ENCODE peak calls at places on chromosome 9, in eight cellular contexts. One of them, this sample, is unnamed. For H3K27me3 and H3K4me1, the result is how much of the 10 kb centered on the place peaks cover.

GRCh38 chr9:21853414-21853813 is 51.0 kb downstream of the MTAP start:
- DNase-seq in tibial artery: no peak
- DNase-seq in SK-N-SH: no peak
- DNase-seq in Peyer's patch: peak
- DNase-seq in Panc1: no peak
- DNase-seq in CD8-positive, alpha-beta T cell: no peak
- DNase-seq in H9: no peak
- DNase-seq in PC-3: peak
- DNase-seq in this sample: no peak

GRCh38 chr9:76341616-76342015 is 52.6 kb downstream of the RFK start:
- DNase-seq in SK-N-SH: no peak
- DNase-seq in CD8-positive, alpha-beta T cell: no peak
- DNase-seq in tibial artery: no peak
- DNase-seq in PC-3: no peak
- DNase-seq in H9: no peak
- DNase-seq in Peyer's patch: no peak
- DNase-seq in Panc1: no peak
- DNase-seq in this sample: no peak

GRCh38 chr9:11204521-11204920 is 591.7 kb upstream of the PTPRD start:
- DNase-seq in tibial artery: no peak
- DNase-seq in Peyer's patch: no peak
- DNase-seq in SK-N-SH: no peak
- DNase-seq in PC-3: peak
- DNase-seq in Panc1: no peak
- DNase-seq in CD8-positive, alpha-beta T cell: no peak
- DNase-seq in H9: no peak
- DNase-seq in this sample: no peak

GRCh38 chr9:76761448-76761847 is 2.8 kb upstream of the PCA3 start:
- DNase-seq in Peyer's patch: no peak
- DNase-seq in SK-N-SH: no peak
- DNase-seq in Panc1: no peak
- DNase-seq in CD8-positive, alpha-beta T cell: no peak
- DNase-seq in tibial artery: no peak
- DNase-seq in H9: no peak
- DNase-seq in PC-3: peak
- DNase-seq in this sample: no peak

GRCh38 chr9:123426406-123426805 is 70.4 kb downstream of the CRB2 start:
- DNase-seq in PC-3: no peak
- DNase-seq in H9: peak
- DNase-seq in Peyer's patch: peak
- DNase-seq in SK-N-SH: no peak
- DNase-seq in Panc1: no peak
- DNase-seq in tibial artery: no peak
- DNase-seq in CD8-positive, alpha-beta T cell: no peak
- DNase-seq in this sample: no peak

GRCh38 chr9:128249914-128250838 is 25.6 kb downstream of the GOLGA2 start:
- DNase-seq in SK-N-SH: peak
- DNase-seq in PC-3: peak
- DNase-seq in Panc1: peak
- DNase-seq in H9: peak
- DNase-seq in CD8-positive, alpha-beta T cell: peak
- DNase-seq in tibial artery: peak
- DNase-seq in Peyer's patch: peak
- DNase-seq in this sample: peak

GRCh38 chr9:114737118-114737517 is 55.1 kb upstream of the TEX48 start:
- DNase-seq in CD8-positive, alpha-beta T cell: no peak
- DNase-seq in SK-N-SH: no peak
- DNase-seq in Panc1: no peak
- DNase-seq in PC-3: peak
- DNase-seq in Peyer's patch: no peak
- DNase-seq in H9: no peak
- DNase-seq in tibial artery: no peak
- DNase-seq in this sample: no peak

GRCh38 chr9:87672586-87672985 is 53.3 kb upstream of the CTSL start:
- DNase-seq in H9: peak
- DNase-seq in SK-N-SH: no peak
- DNase-seq in Panc1: no peak
- DNase-seq in tibial artery: no peak
- DNase-seq in Peyer's patch: no peak
- DNase-seq in PC-3: no peak
- DNase-seq in CD8-positive, alpha-beta T cell: no peak
- DNase-seq in this sample: peak

GRCh38 chr9:69131682-69132081 is 42.4 kb upstream of the TJP2 start:
- DNase-seq in PC-3: peak
- DNase-seq in tibial artery: peak
- DNase-seq in Panc1: no peak
- DNase-seq in SK-N-SH: no peak
- DNase-seq in H9: peak
- DNase-seq in CD8-positive, alpha-beta T cell: no peak
- DNase-seq in Peyer's patch: peak
- DNase-seq in this sample: peak

GRCh38 chr9:2740616-2741015 is 23.3 kb downstream of the KCNV2 start:
- DNase-seq in H9: no peak
- DNase-seq in SK-N-SH: no peak
- DNase-seq in CD8-positive, alpha-beta T cell: no peak
- DNase-seq in Peyer's patch: no peak
- DNase-seq in tibial artery: no peak
- DNase-seq in PC-3: peak
- DNase-seq in Panc1: no peak
- DNase-seq in this sample: no peak

GRCh38 chr9:93127395-93127911 is 6.6 kb downstream of the NINJ1 start:
- DNase-seq in PC-3: no peak
- DNase-seq in tibial artery: peak
- DNase-seq in H9: no peak
- DNase-seq in CD8-positive, alpha-beta T cell: no peak
- DNase-seq in SK-N-SH: no peak
- DNase-seq in Panc1: no peak
- DNase-seq in Peyer's patch: peak
- DNase-seq in this sample: no peak

GRCh38 chr9:113649054-113649453 is 185.5 kb downstream of the RGS3 start:
- DNase-seq in PC-3: no peak
- DNase-seq in H9: no peak
- DNase-seq in tibial artery: no peak
- DNase-seq in CD8-positive, alpha-beta T cell: no peak
- DNase-seq in Panc1: no peak
- DNase-seq in Peyer's patch: peak
- DNase-seq in SK-N-SH: peak
- DNase-seq in this sample: no peak

GRCh38 chr9:34710023-34710422 is at the start of gene CCL21:
- DNase-seq in PC-3: no peak
- DNase-seq in Panc1: no peak
- DNase-seq in tibial artery: no peak
- DNase-seq in H9: no peak
- DNase-seq in Peyer's patch: no peak
- DNase-seq in CD8-positive, alpha-beta T cell: no peak
- DNase-seq in SK-N-SH: no peak
- DNase-seq in this sample: no peak

GRCh38 chr9:121844562-121844961 is 193.1 kb downstream of the DAB2IP start:
- DNase-seq in CD8-positive, alpha-beta T cell: no peak
- DNase-seq in Panc1: no peak
- DNase-seq in H9: no peak
- DNase-seq in tibial artery: no peak
- DNase-seq in SK-N-SH: no peak
- DNase-seq in PC-3: no peak
- DNase-seq in Peyer's patch: no peak
- DNase-seq in this sample: no peak

GRCh38 chr9:97557606-97558095 is 56.2 kb downstream of the TMOD1 start:
- DNase-seq in H9: no peak
- DNase-seq in SK-N-SH: peak
- DNase-seq in tibial artery: peak
- DNase-seq in Peyer's patch: peak
- DNase-seq in Panc1: no peak
- DNase-seq in CD8-positive, alpha-beta T cell: no peak
- DNase-seq in PC-3: no peak
- DNase-seq in this sample: no peak

GRCh38 chr9:111037744-111038335 is 430 bp downstream of the LPAR1 start:
- DNase-seq in H9: peak
- DNase-seq in Panc1: no peak
- DNase-seq in CD8-positive, alpha-beta T cell: no peak
- DNase-seq in Peyer's patch: peak
- DNase-seq in tibial artery: peak
- DNase-seq in PC-3: peak
- DNase-seq in SK-N-SH: peak
- DNase-seq in this sample: no peak

GRCh38 chr9:79185866-79186265 is 385.9 kb upstream of the TLE4 start:
- DNase-seq in Panc1: no peak
- DNase-seq in H9: no peak
- DNase-seq in CD8-positive, alpha-beta T cell: no peak
- DNase-seq in SK-N-SH: no peak
- DNase-seq in PC-3: no peak
- DNase-seq in Peyer's patch: no peak
- DNase-seq in tibial artery: no peak
- DNase-seq in this sample: no peak

GRCh38 chr9:78967557-78968212 is 604.1 kb upstream of the TLE4 start:
- DNase-seq in Peyer's patch: no peak
- DNase-seq in SK-N-SH: no peak
- DNase-seq in PC-3: peak
- DNase-seq in H9: no peak
- DNase-seq in CD8-positive, alpha-beta T cell: no peak
- DNase-seq in Panc1: no peak
- DNase-seq in tibial artery: no peak
- DNase-seq in this sample: no peak

GRCh38 chr9:6902423-6902822 is 144.7 kb downstream of the KDM4C start:
- DNase-seq in Peyer's patch: no peak
- DNase-seq in H9: no peak
- DNase-seq in SK-N-SH: no peak
- DNase-seq in PC-3: peak
- DNase-seq in tibial artery: no peak
- DNase-seq in Panc1: no peak
- DNase-seq in CD8-positive, alpha-beta T cell: no peak
- DNase-seq in this sample: peak

GRCh38 chr9:95139121-95139520 is 178.4 kb downstream of the FANCC start:
- DNase-seq in H9: no peak
- DNase-seq in PC-3: no peak
- DNase-seq in tibial artery: no peak
- DNase-seq in SK-N-SH: no peak
- DNase-seq in Peyer's patch: no peak
- DNase-seq in CD8-positive, alpha-beta T cell: no peak
- DNase-seq in Panc1: no peak
- DNase-seq in this sample: no peak

GRCh38 chr9:121288557-121288873 is 20.6 kb downstream of the GSN start:
- DNase-seq in CD8-positive, alpha-beta T cell: no peak
- DNase-seq in Peyer's patch: peak
- DNase-seq in PC-3: no peak
- DNase-seq in Panc1: no peak
- DNase-seq in H9: no peak
- DNase-seq in SK-N-SH: no peak
- DNase-seq in tibial artery: no peak
- DNase-seq in this sample: no peak

GRCh38 chr9:18910435-18910834 is 122.6 kb downstream of the SAXO1 start:
- DNase-seq in Panc1: no peak
- DNase-seq in PC-3: no peak
- DNase-seq in Peyer's patch: no peak
- DNase-seq in tibial artery: no peak
- DNase-seq in H9: no peak
- DNase-seq in SK-N-SH: no peak
- DNase-seq in CD8-positive, alpha-beta T cell: no peak
- DNase-seq in this sample: no peak

GRCh38 chr9:89153618-89154017 is 25.0 kb downstream of the SHC3 start:
- DNase-seq in tibial artery: no peak
- DNase-seq in SK-N-SH: no peak
- DNase-seq in H9: no peak
- DNase-seq in CD8-positive, alpha-beta T cell: no peak
- DNase-seq in Panc1: peak
- DNase-seq in PC-3: peak
- DNase-seq in Peyer's patch: no peak
- DNase-seq in this sample: peak

DNA sequence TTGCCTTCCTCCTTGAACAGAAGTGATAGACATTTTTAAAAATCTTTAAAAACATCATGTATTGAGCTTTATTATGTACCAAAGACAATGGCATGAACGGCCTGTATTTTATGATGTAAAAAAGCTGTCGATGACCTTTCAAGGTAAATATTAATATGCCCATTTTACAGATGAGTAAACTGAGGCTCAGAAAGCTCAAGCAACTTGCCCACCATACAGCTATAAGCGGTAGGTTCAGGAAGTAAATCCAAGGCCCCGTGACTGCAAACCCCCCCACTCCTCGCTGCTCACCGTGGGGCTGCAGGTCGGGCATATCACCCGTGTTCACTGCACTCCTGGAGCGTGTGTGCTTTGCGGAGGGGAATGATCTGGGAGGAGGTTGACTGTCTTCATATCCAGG is 3.4 kb downstream of the PLPP7 start:
- DNase-seq in H9: no peak
- DNase-seq in Peyer's patch: no peak
- DNase-seq in CD8-positive, alpha-beta T cell: no peak
- DNase-seq in SK-N-SH: no peak
- DNase-seq in PC-3: no peak
- DNase-seq in Panc1: no peak
- DNase-seq in tibial artery: no peak
- DNase-seq in this sample: no peak
- TF ChIP-seq CTCF in H9: no peak
- TF ChIP-seq CTCF in Peyer's patch: no peak
- TF ChIP-seq CTCF in CD8-positive, alpha-beta T cell: no peak
- TF ChIP-seq CTCF in SK-N-SH: no peak
- TF ChIP-seq CTCF in PC-3: no peak
- TF ChIP-seq CTCF in Panc1: no peak
- TF ChIP-seq CTCF in tibial artery: no peak
- TF ChIP-seq CTCF in this sample: no peak

GRCh38 chr9:135787317-135787716 is 85.3 kb downstream of the KCNT1 start:
- DNase-seq in SK-N-SH: no peak
- DNase-seq in PC-3: no peak
- DNase-seq in Panc1: no peak
- DNase-seq in tibial artery: no peak
- DNase-seq in CD8-positive, alpha-beta T cell: no peak
- DNase-seq in H9: no peak
- DNase-seq in Peyer's patch: no peak
- DNase-seq in this sample: no peak
- H3K27me3 ChIP-seq in SK-N-SH: under half
- H3K27me3 ChIP-seq in PC-3: under half
- H3K27me3 ChIP-seq in Panc1: under half
- H3K27me3 ChIP-seq in tibial artery: under half
- H3K27me3 ChIP-seq in CD8-positive, alpha-beta T cell: under half
- H3K27me3 ChIP-seq in H9: under half
- H3K27me3 ChIP-seq in Peyer's patch: under half
- H3K27me3 ChIP-seq in this sample: under half

DNA sequence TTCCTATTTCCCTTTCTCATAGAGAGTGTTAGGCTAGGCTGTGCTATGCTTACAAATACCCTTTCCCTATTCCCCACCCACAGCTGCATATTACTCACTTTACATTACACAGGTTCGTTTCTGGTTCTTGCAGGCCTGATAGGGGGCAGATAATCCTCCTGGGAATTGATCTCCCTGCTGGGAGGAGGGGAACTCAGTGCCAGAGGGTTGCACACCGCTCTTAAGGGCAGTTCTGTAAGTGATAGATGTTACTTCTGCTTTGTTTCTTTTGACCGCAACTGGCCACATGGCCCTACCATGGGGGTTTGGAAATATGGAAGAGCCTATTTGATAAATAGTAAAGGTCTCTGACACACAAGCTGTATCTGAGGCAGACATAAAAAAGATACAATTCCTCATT is 54.0 kb upstream of the NTRK2 start:
- DNase-seq in SK-N-SH: no peak
- DNase-seq in PC-3: no peak
- DNase-seq in CD8-positive, alpha-beta T cell: no peak
- DNase-seq in Peyer's patch: no peak
- DNase-seq in tibial artery: no peak
- DNase-seq in H9: no peak
- DNase-seq in Panc1: no peak
- DNase-seq in this sample: no peak
- H3K4me1 ChIP-seq in SK-N-SH: under half
- H3K4me1 ChIP-seq in PC-3: under half
- H3K4me1 ChIP-seq in CD8-positive, alpha-beta T cell: under half
- H3K4me1 ChIP-seq in Peyer's patch: under half
- H3K4me1 ChIP-seq in tibial artery: under half
- H3K4me1 ChIP-seq in H9: under half
- H3K4me1 ChIP-seq in Panc1: under half
- H3K4me1 ChIP-seq in this sample: under half

GRCh38 chr9:136289651-136290507 is 14.0 kb downstream of the CCDC187 start:
- DNase-seq in tibial artery: no peak
- DNase-seq in CD8-positive, alpha-beta T cell: no peak
- DNase-seq in SK-N-SH: no peak
- DNase-seq in H9: no peak
- DNase-seq in Panc1: no peak
- DNase-seq in Peyer's patch: no peak
- DNase-seq in PC-3: peak
- DNase-seq in this sample: no peak
- TF ChIP-seq CTCF in tibial artery: no peak
- TF ChIP-seq CTCF in CD8-positive, alpha-beta T cell: no peak
- TF ChIP-seq CTCF in SK-N-SH: no peak
- TF ChIP-seq CTCF in H9: peak
- TF ChIP-seq CTCF in Panc1: no peak
- TF ChIP-seq CTCF in Peyer's patch: no peak
- TF ChIP-seq CTCF in PC-3: peak
- TF ChIP-seq CTCF in this sample: peak